ENCODE peak calls at places on chromosome 13, in seven cellular contexts. One of them, this sample, is unnamed.

GRCh38 chr13:97111705-97112104 is 110.4 kb upstream of the MBNL2 start:
- DNase-seq in breast epithelium: no peak
- DNase-seq in brain microvascular endothelial cell: no peak
- DNase-seq in fibroblast of villous mesenchyme: no peak
- DNase-seq in fibroblast of lung: no peak
- DNase-seq in right atrium auricular region: no peak
- DNase-seq in uterus: no peak
- DNase-seq in this sample: no peak

GRCh38 chr13:33676700-33677048 is 141.3 kb upstream of the RFC3 start:
- DNase-seq in right atrium auricular region: peak; percentile 71
- DNase-seq in fibroblast of villous mesenchyme: peak; percentile 61
- DNase-seq in brain microvascular endothelial cell: peak; percentile 36
- DNase-seq in breast epithelium: peak; percentile 69
- DNase-seq in uterus: peak; percentile 29
- DNase-seq in fibroblast of lung: peak; percentile 54
- DNase-seq in this sample: no peak

GRCh38 chr13:84279166-84279565 is 396.9 kb upstream of the SLITRK1 start:
- DNase-seq in uterus: no peak
- DNase-seq in breast epithelium: no peak
- DNase-seq in brain microvascular endothelial cell: no peak
- DNase-seq in right atrium auricular region: no peak
- DNase-seq in fibroblast of lung: peak; percentile 46
- DNase-seq in fibroblast of villous mesenchyme: no peak
- DNase-seq in this sample: no peak

GRCh38 chr13:60230593-60230992 is 66.9 kb upstream of the DIAPH3 start:
- DNase-seq in breast epithelium: no peak
- DNase-seq in brain microvascular endothelial cell: peak; percentile 30
- DNase-seq in fibroblast of villous mesenchyme: peak; percentile 35
- DNase-seq in right atrium auricular region: no peak
- DNase-seq in fibroblast of lung: peak; percentile 83
- DNase-seq in uterus: no peak
- DNase-seq in this sample: no peak

GRCh38 chr13:20703785-20704458 is 423 bp downstream of the IL17D start:
- DNase-seq in uterus: peak; percentile 73
- DNase-seq in breast epithelium: peak; percentile 47
- DNase-seq in brain microvascular endothelial cell: peak; percentile 43
- DNase-seq in fibroblast of lung: peak; percentile 77
- DNase-seq in right atrium auricular region: no peak
- DNase-seq in fibroblast of villous mesenchyme: peak; percentile 77
- DNase-seq in this sample: peak; percentile 94

GRCh38 chr13:32538234-32538620 is 368 bp downstream of the N4BP2L2 start:
- DNase-seq in right atrium auricular region: no peak
- DNase-seq in uterus: no peak
- DNase-seq in fibroblast of villous mesenchyme: peak; percentile 84
- DNase-seq in breast epithelium: peak; percentile 26
- DNase-seq in brain microvascular endothelial cell: peak; percentile 52
- DNase-seq in fibroblast of lung: peak; percentile 50
- DNase-seq in this sample: no peak

GRCh38 chr13:91123456-91124127 is 223.9 kb upstream of the MIR17HG start:
- DNase-seq in brain microvascular endothelial cell: no peak
- DNase-seq in right atrium auricular region: no peak
- DNase-seq in breast epithelium: no peak
- DNase-seq in uterus: no peak
- DNase-seq in fibroblast of lung: no peak
- DNase-seq in fibroblast of villous mesenchyme: no peak
- DNase-seq in this sample: no peak

GRCh38 chr13:32851083-32852064 is 164.8 kb upstream of the KL start:
- DNase-seq in fibroblast of lung: no peak
- DNase-seq in breast epithelium: no peak
- DNase-seq in fibroblast of villous mesenchyme: no peak
- DNase-seq in right atrium auricular region: no peak
- DNase-seq in brain microvascular endothelial cell: peak; percentile 27
- DNase-seq in uterus: no peak
- DNase-seq in this sample: no peak

GRCh38 chr13:20847298-20847697 is 55.2 kb downstream of the XPO4 start:
- DNase-seq in uterus: no peak
- DNase-seq in breast epithelium: no peak
- DNase-seq in brain microvascular endothelial cell: peak; percentile 10
- DNase-seq in right atrium auricular region: no peak
- DNase-seq in fibroblast of villous mesenchyme: peak; percentile 51
- DNase-seq in fibroblast of lung: peak; percentile 26
- DNase-seq in this sample: no peak

GRCh38 chr13:102913924-102914628 is 68.2 kb downstream of the ERCC5 start:
- DNase-seq in fibroblast of lung: peak; percentile 60
- DNase-seq in fibroblast of villous mesenchyme: peak; percentile 18
- DNase-seq in brain microvascular endothelial cell: no peak
- DNase-seq in breast epithelium: peak; percentile 47
- DNase-seq in uterus: no peak
- DNase-seq in right atrium auricular region: no peak
- DNase-seq in this sample: no peak

GRCh38 chr13:114339779-114340534 is 25.7 kb downstream of the CHAMP1 start:
- DNase-seq in fibroblast of villous mesenchyme: peak; percentile 57
- DNase-seq in fibroblast of lung: peak; percentile 26
- DNase-seq in brain microvascular endothelial cell: no peak
- DNase-seq in right atrium auricular region: no peak
- DNase-seq in uterus: no peak
- DNase-seq in breast epithelium: no peak
- DNase-seq in this sample: no peak

GRCh38 chr13:39942177-39942900 is 286.9 kb downstream of the COG6 start:
- DNase-seq in right atrium auricular region: no peak
- DNase-seq in fibroblast of lung: no peak
- DNase-seq in brain microvascular endothelial cell: no peak
- DNase-seq in uterus: no peak
- DNase-seq in breast epithelium: no peak
- DNase-seq in fibroblast of villous mesenchyme: no peak
- DNase-seq in this sample: no peak

GRCh38 chr13:110062077-110062776 is 244.7 kb downstream of the COL4A1 start:
- DNase-seq in uterus: no peak
- DNase-seq in right atrium auricular region: no peak
- DNase-seq in fibroblast of villous mesenchyme: no peak
- DNase-seq in breast epithelium: peak; percentile 38
- DNase-seq in fibroblast of lung: peak; percentile 59
- DNase-seq in brain microvascular endothelial cell: no peak
- DNase-seq in this sample: no peak

GRCh38 chr13:112182831-112183543 is 116.0 kb downstream of the SOX1 start:
- DNase-seq in right atrium auricular region: no peak
- DNase-seq in fibroblast of villous mesenchyme: no peak
- DNase-seq in fibroblast of lung: no peak
- DNase-seq in brain microvascular endothelial cell: no peak
- DNase-seq in uterus: no peak
- DNase-seq in breast epithelium: no peak
- DNase-seq in this sample: no peak

GRCh38 chr13:64819081-64819480 is 2411.1 kb downstream of the PCDH9 start:
- DNase-seq in right atrium auricular region: no peak
- DNase-seq in uterus: no peak
- DNase-seq in fibroblast of villous mesenchyme: no peak
- DNase-seq in breast epithelium: no peak
- DNase-seq in brain microvascular endothelial cell: no peak
- DNase-seq in fibroblast of lung: no peak
- DNase-seq in this sample: no peak

GRCh38 chr13:87244256-87244870 is 426.8 kb upstream of the SLITRK5 start:
- DNase-seq in fibroblast of villous mesenchyme: peak; percentile 2
- DNase-seq in right atrium auricular region: no peak
- DNase-seq in brain microvascular endothelial cell: no peak
- DNase-seq in breast epithelium: no peak
- DNase-seq in fibroblast of lung: no peak
- DNase-seq in uterus: no peak
- DNase-seq in this sample: no peak

GRCh38 chr13:101309014-101309619 is 107.2 kb downstream of the NALCN start:
- DNase-seq in fibroblast of villous mesenchyme: peak; percentile 33
- DNase-seq in brain microvascular endothelial cell: peak; percentile 77
- DNase-seq in uterus: no peak
- DNase-seq in right atrium auricular region: no peak
- DNase-seq in breast epithelium: no peak
- DNase-seq in fibroblast of lung: peak; percentile 98
- DNase-seq in this sample: no peak

GRCh38 chr13:59103004-59103768 is 1060.5 kb downstream of the DIAPH3 start:
- DNase-seq in fibroblast of villous mesenchyme: peak; percentile 46
- DNase-seq in right atrium auricular region: no peak
- DNase-seq in breast epithelium: no peak
- DNase-seq in uterus: no peak
- DNase-seq in brain microvascular endothelial cell: no peak
- DNase-seq in fibroblast of lung: peak; percentile 86
- DNase-seq in this sample: no peak

GRCh38 chr13:50783066-50783465 is 60.4 kb downstream of the DLEU7 start:
- DNase-seq in fibroblast of villous mesenchyme: no peak
- DNase-seq in breast epithelium: no peak
- DNase-seq in right atrium auricular region: no peak
- DNase-seq in brain microvascular endothelial cell: no peak
- DNase-seq in fibroblast of lung: no peak
- DNase-seq in uterus: no peak
- DNase-seq in this sample: no peak

GRCh38 chr13:90732049-90732448 is 615.4 kb upstream of the MIR17HG start:
- DNase-seq in breast epithelium: no peak
- DNase-seq in fibroblast of villous mesenchyme: no peak
- DNase-seq in fibroblast of lung: no peak
- DNase-seq in brain microvascular endothelial cell: no peak
- DNase-seq in uterus: no peak
- DNase-seq in right atrium auricular region: no peak
- DNase-seq in this sample: no peak

GRCh38 chr13:86813198-86813597 is 858.0 kb upstream of the SLITRK5 start:
- DNase-seq in right atrium auricular region: no peak
- DNase-seq in brain microvascular endothelial cell: no peak
- DNase-seq in uterus: no peak
- DNase-seq in breast epithelium: no peak
- DNase-seq in fibroblast of villous mesenchyme: no peak
- DNase-seq in fibroblast of lung: no peak
- DNase-seq in this sample: no peak

GRCh38 chr13:32829269-32829668 is 187.0 kb upstream of the KL start:
- DNase-seq in brain microvascular endothelial cell: peak; percentile 11
- DNase-seq in fibroblast of lung: peak; percentile 61
- DNase-seq in right atrium auricular region: no peak
- DNase-seq in breast epithelium: no peak
- DNase-seq in uterus: no peak
- DNase-seq in fibroblast of villous mesenchyme: no peak
- DNase-seq in this sample: no peak

GRCh38 chr13:110302154-110302553 is 4.8 kb downstream of the COL4A1 start:
- DNase-seq in fibroblast of lung: no peak
- DNase-seq in fibroblast of villous mesenchyme: no peak
- DNase-seq in brain microvascular endothelial cell: no peak
- DNase-seq in right atrium auricular region: peak; percentile 51
- DNase-seq in uterus: peak; percentile 14
- DNase-seq in breast epithelium: no peak
- DNase-seq in this sample: no peak

GRCh38 chr13:30577381-30577780 is 40.3 kb upstream of the USPL1 start:
- DNase-seq in fibroblast of villous mesenchyme: peak; percentile 94
- DNase-seq in uterus: no peak
- DNase-seq in brain microvascular endothelial cell: peak; percentile 92
- DNase-seq in right atrium auricular region: no peak
- DNase-seq in breast epithelium: no peak
- DNase-seq in fibroblast of lung: peak; percentile 98
- DNase-seq in this sample: no peak

GRCh38 chr13:30576528-30576927 is 41.2 kb upstream of the USPL1 start:
- DNase-seq in brain microvascular endothelial cell: peak; percentile 53
- DNase-seq in breast epithelium: no peak
- DNase-seq in fibroblast of lung: peak; percentile 68
- DNase-seq in right atrium auricular region: no peak
- DNase-seq in uterus: no peak
- DNase-seq in fibroblast of villous mesenchyme: peak; percentile 63
- DNase-seq in this sample: no peak

GRCh38 chr13:30567072-30567471 is 50.6 kb upstream of the USPL1 start:
- DNase-seq in uterus: no peak
- DNase-seq in right atrium auricular region: no peak
- DNase-seq in fibroblast of lung: peak; percentile 40
- DNase-seq in brain microvascular endothelial cell: no peak
- DNase-seq in fibroblast of villous mesenchyme: no peak
- DNase-seq in breast epithelium: no peak
- DNase-seq in this sample: no peak

GRCh38 chr13:30569901-30570576 is 47.7 kb upstream of the USPL1 start:
- DNase-seq in brain microvascular endothelial cell: peak; percentile 92
- DNase-seq in right atrium auricular region: peak; percentile 76
- DNase-seq in fibroblast of lung: peak; percentile 99
- DNase-seq in fibroblast of villous mesenchyme: peak; percentile 94
- DNase-seq in uterus: peak; percentile 51
- DNase-seq in breast epithelium: peak; percentile 33
- DNase-seq in this sample: no peak

DNA sequence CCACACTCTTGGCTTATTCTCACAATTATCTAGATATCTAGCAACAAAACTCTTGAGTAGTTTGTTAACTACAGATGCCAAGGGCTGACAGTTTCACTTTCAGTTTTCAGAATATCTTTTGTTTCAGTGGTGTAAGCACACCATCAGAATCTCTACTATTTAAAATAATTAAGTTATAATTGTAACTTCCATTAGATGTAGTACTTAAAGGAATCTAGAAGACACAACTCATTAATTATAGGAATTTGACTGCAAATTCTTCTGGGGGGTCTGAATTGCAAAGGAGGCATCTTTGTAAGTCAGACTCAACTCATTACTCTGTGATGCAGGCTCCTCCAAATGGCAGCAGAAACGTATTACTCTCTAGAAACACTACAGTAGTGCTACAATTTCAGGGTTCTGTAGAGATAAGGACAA is 44.9 kb upstream of the USPL1 start:
- DNase-seq in brain microvascular endothelial cell: peak; percentile 42
- DNase-seq in breast epithelium: no peak
- DNase-seq in fibroblast of villous mesenchyme: peak; percentile 72
- DNase-seq in fibroblast of lung: peak; percentile 69
- DNase-seq in uterus: no peak
- DNase-seq in right atrium auricular region: no peak
- DNase-seq in this sample: no peak
- TF ChIP-seq CTCF in brain microvascular endothelial cell: peak; percentile 41
- TF ChIP-seq CTCF in breast epithelium: no peak
- TF ChIP-seq CTCF in fibroblast of villous mesenchyme: peak; percentile 14
- TF ChIP-seq CTCF in fibroblast of lung: peak; percentile 45
- TF ChIP-seq CTCF in uterus: peak; percentile 18
- TF ChIP-seq CTCF in right atrium auricular region: peak; percentile 49
- TF ChIP-seq CTCF in this sample: peak; percentile 78

GRCh38 chr13:24313449-24313848 is 4.1 kb downstream of the C1QTNF9 start:
- DNase-seq in fibroblast of villous mesenchyme: no peak
- DNase-seq in brain microvascular endothelial cell: peak; percentile 8
- DNase-seq in breast epithelium: no peak
- DNase-seq in right atrium auricular region: no peak
- DNase-seq in uterus: no peak
- DNase-seq in fibroblast of lung: no peak
- DNase-seq in this sample: no peak
- TF ChIP-seq CTCF in fibroblast of villous mesenchyme: peak; percentile 38
- TF ChIP-seq CTCF in brain microvascular endothelial cell: peak; percentile 29
- TF ChIP-seq CTCF in breast epithelium: no peak
- TF ChIP-seq CTCF in right atrium auricular region: peak; percentile 56
- TF ChIP-seq CTCF in uterus: peak; percentile 26
- TF ChIP-seq CTCF in fibroblast of lung: peak; percentile 35
- TF ChIP-seq CTCF in this sample: peak; percentile 76

GRCh38 chr13:45340422-45341033 is 455 bp downstream of the TPT1 start:
- DNase-seq in breast epithelium: peak; percentile 86
- DNase-seq in fibroblast of villous mesenchyme: peak; percentile 95
- DNase-seq in brain microvascular endothelial cell: peak; percentile 82
- DNase-seq in uterus: peak; percentile 96
- DNase-seq in right atrium auricular region: peak; percentile 94
- DNase-seq in fibroblast of lung: peak; percentile 88
- DNase-seq in this sample: peak; percentile 95
- TF ChIP-seq CTCF in breast epithelium: peak; percentile 86
- TF ChIP-seq CTCF in fibroblast of villous mesenchyme: peak; percentile 45
- TF ChIP-seq CTCF in brain microvascular endothelial cell: peak; percentile 69
- TF ChIP-seq CTCF in uterus: peak; percentile 47
- TF ChIP-seq CTCF in right atrium auricular region: peak; percentile 47
- TF ChIP-seq CTCF in fibroblast of lung: peak; percentile 43
- TF ChIP-seq CTCF in this sample: peak; percentile 76

DNA sequence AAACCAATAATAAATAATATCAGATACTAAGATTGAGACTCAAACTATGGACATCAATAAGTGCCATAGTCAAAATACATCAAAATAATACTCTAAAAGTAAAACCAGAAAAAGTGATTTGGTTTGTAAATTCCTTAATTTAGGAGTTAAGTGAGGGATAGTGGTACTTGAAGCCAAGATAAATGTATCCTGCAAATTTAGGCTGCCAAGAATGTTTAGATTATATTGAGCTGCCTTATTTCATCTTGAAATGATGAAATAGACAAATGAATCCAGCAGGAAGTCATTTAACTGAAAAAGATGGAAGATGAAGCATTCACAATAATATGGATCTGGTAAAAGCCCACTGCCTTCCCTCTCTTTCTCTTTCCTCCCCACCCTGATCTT is 112.3 kb downstream of the LRCH1 start:
- DNase-seq in fibroblast of villous mesenchyme: no peak
- DNase-seq in right atrium auricular region: no peak
- DNase-seq in breast epithelium: no peak
- DNase-seq in uterus: no peak
- DNase-seq in brain microvascular endothelial cell: no peak
- DNase-seq in fibroblast of lung: no peak
- DNase-seq in this sample: no peak
- TF ChIP-seq CTCF in fibroblast of villous mesenchyme: no peak
- TF ChIP-seq CTCF in right atrium auricular region: no peak
- TF ChIP-seq CTCF in breast epithelium: no peak
- TF ChIP-seq CTCF in uterus: no peak
- TF ChIP-seq CTCF in brain microvascular endothelial cell: no peak
- TF ChIP-seq CTCF in fibroblast of lung: no peak
- TF ChIP-seq CTCF in this sample: no peak

This sample was measured in chondrocyte.